ENCODE peak calls at places on chromosomes 11 and 22, in six cellular contexts. J is GM04504; U is RCC 7860; O is GM12891; D is activated CD8-positive, alpha-beta memory T cell treated with anti-CD3 and anti-CD28 coated beads for 24 hours; F is iris pigment epithelial cell. W is an unnamed sample.

GRCh38 chr11:10564692-10565318 is 3.7 kb downstream of the LYVE1 start:
- DNase-seq in D (no peak), F (no peak), O (no peak), J (no peak), U (no peak), W (no peak)

GRCh38 chr11:14904745-14905103 is 12.7 kb upstream of the CYP2R1 start:
- DNase-seq in O (peak; percentile 43), F (peak; percentile 38), D (peak; percentile 95), J (no peak), U (peak; percentile 49), W (no peak)

GRCh38 chr11:62644220-62644619 is 2.2 kb downstream of the GANAB start:
- DNase-seq in J (no peak), F (no peak), U (no peak), D (no peak), O (no peak), W (no peak)

GRCh38 chr11:78652866-78653265 is 78.2 kb upstream of the NARS2 start:
- DNase-seq in U (no peak), O (no peak), J (no peak), D (peak; percentile 42), F (no peak), W (no peak)

GRCh38 chr11:104095791-104096190 is 59.4 kb downstream of the DDI1 start:
- DNase-seq in O (no peak), F (no peak), D (no peak), U (no peak), J (no peak), W (no peak)

GRCh38 chr11:122979815-122980656 is 1.6 kb downstream of the BSX start:
- DNase-seq in O (no peak), D (no peak), U (no peak), J (no peak), F (no peak), W (no peak)

GRCh38 chr11:120065176-120065575 is 72.7 kb downstream of the TRIM29 start:
- DNase-seq in J (no peak), F (no peak), U (no peak), D (peak; percentile 11), O (no peak), W (no peak)

GRCh38 chr11:96162816-96163499 is 180.0 kb downstream of the MAML2 start:
- DNase-seq in U (no peak), J (peak; percentile 92), F (peak; percentile 95), O (no peak), D (no peak), W (no peak)

GRCh38 chr11:79189604-79190003 is 251.2 kb downstream of the TENM4 start:
- DNase-seq in O (no peak), U (no peak), J (no peak), D (no peak), F (no peak), W (no peak)

GRCh38 chr11:76193219-76193618 is 13.1 kb downstream of the WNT11 start:
- DNase-seq in F (no peak), O (no peak), D (no peak), J (no peak), U (no peak), W (no peak)

GRCh38 chr22:45036154-45036553 is 26.3 kb upstream of the PHF21B start:
- DNase-seq in D (no peak), F (no peak), U (no peak), J (no peak), O (no peak), W (no peak)

GRCh38 chr11:8086001-8086479 is 5.0 kb downstream of the TUB start:
- DNase-seq in F (no peak), J (no peak), D (no peak), O (no peak), U (no peak), W (peak; percentile 36)

GRCh38 chr11:123357990-123358827 is 71.9 kb upstream of the GRAMD1B start:
- DNase-seq in D (peak; percentile 65), U (no peak), F (peak; percentile 21), O (peak; percentile 49), J (no peak), W (no peak)

GRCh38 chr11:71397328-71397860 is 50.8 kb downstream of the DHCR7 start:
- DNase-seq in U (no peak), D (no peak), O (no peak), J (no peak), F (no peak), W (no peak)

GRCh38 chr11:73321342-73322110 is 13.4 kb downstream of the ARHGEF17 start:
- DNase-seq in O (no peak), J (peak; percentile 49), D (no peak), F (peak; percentile 76), U (no peak), W (no peak)

GRCh38 chr22:50274311-50274710 is 4.1 kb upstream of the MAPK11 start:
- DNase-seq in J (no peak), D (no peak), O (no peak), F (peak; percentile 51), U (peak; percentile 21), W (peak; percentile 59)

GRCh38 chr11:131302831-131303230 is 67.6 kb upstream of the NTM start:
- DNase-seq in U (no peak), J (peak; percentile 1), O (no peak), D (no peak), F (no peak), W (no peak)

GRCh38 chr22:23984430-23984829 is 4.5 kb downstream of the GSTT2 start:
- DNase-seq in O (no peak), J (no peak), D (peak; percentile 66), F (peak; percentile 22), U (no peak), W (no peak)

GRCh38 chr11:13140028-13140870 is 131.1 kb downstream of the RASSF10 start:
- DNase-seq in F (peak; percentile 13), J (no peak), U (peak; percentile 98), O (no peak), D (no peak), W (peak; percentile 98)

GRCh38 chr11:44133335-44133946 is 38.0 kb downstream of the EXT2 start:
- DNase-seq in U (no peak), J (peak; percentile 21), O (no peak), D (no peak), F (peak; percentile 60), W (no peak)

GRCh38 chr22:37317698-37318210 is 35.4 kb downstream of the CYTH4 start:
- DNase-seq in F (no peak), U (no peak), J (no peak), O (no peak), D (no peak), W (no peak)

GRCh38 chr11:27934830-27935145 is 173.2 kb downstream of the KIF18A start:
- DNase-seq in O (no peak), F (peak; percentile 98), D (no peak), U (peak; percentile 93), J (peak; percentile 88), W (peak; percentile 82)

GRCh38 chr22:19759994-19760651 is 455 bp upstream of the TBX1 start:
- DNase-seq in U (no peak), J (no peak), O (no peak), D (no peak), F (no peak), W (no peak)

GRCh38 chr11:47971501-47971900 is 8.9 kb upstream of the PTPRJ start:
- DNase-seq in O (no peak), U (peak; percentile 49), F (no peak), J (no peak), D (no peak), W (peak; percentile 96)

GRCh38 chr11:83035070-83035854 is 36.4 kb downstream of the RAB30 start:
- DNase-seq in O (no peak), U (no peak), J (no peak), F (no peak), D (no peak), W (no peak)

GRCh38 chr11:56910046-56910753 is 78.5 kb upstream of the OR5AK2 start:
- DNase-seq in F (no peak), U (no peak), O (no peak), D (no peak), J (no peak), W (no peak)

GRCh38 chr11:73361953-73362776 is 14.0 kb upstream of the RELT start:
- DNase-seq in O (no peak), J (no peak), U (no peak), D (no peak), F (no peak), W (no peak)

W was measured in Caki2.